ENCODE peak calls at places on chromosomes 13 and 19, in six cellular contexts. One of them, this sample, is unnamed.

GRCh38 chr13:20713751-20714150 is 10.3 kb downstream of the IL17D start:
- DNase-seq in psoas muscle: peak; percentile 75
- DNase-seq in CD8-positive, alpha-beta T cell: no peak
- DNase-seq in aorta: peak; percentile 76
- DNase-seq in lower lobe of right lung: no peak
- DNase-seq in brain microvascular endothelial cell: peak; percentile 72
- DNase-seq in this sample: no peak

GRCh38 chr19:46776927-46777911 is 11.2 kb downstream of the SLC1A5 start:
- DNase-seq in psoas muscle: no peak
- DNase-seq in CD8-positive, alpha-beta T cell: no peak
- DNase-seq in aorta: no peak
- DNase-seq in lower lobe of right lung: no peak
- DNase-seq in brain microvascular endothelial cell: no peak
- DNase-seq in this sample: no peak

GRCh38 chr19:6086081-6086858 is 24.0 kb downstream of the RFX2 start:
- DNase-seq in psoas muscle: no peak
- DNase-seq in CD8-positive, alpha-beta T cell: no peak
- DNase-seq in aorta: no peak
- DNase-seq in lower lobe of right lung: no peak
- DNase-seq in brain microvascular endothelial cell: no peak
- DNase-seq in this sample: no peak

GRCh38 chr13:36310417-36311108 is 12.9 kb upstream of the CCDC169 start:
- DNase-seq in psoas muscle: no peak
- DNase-seq in CD8-positive, alpha-beta T cell: no peak
- DNase-seq in aorta: no peak
- DNase-seq in lower lobe of right lung: no peak
- DNase-seq in brain microvascular endothelial cell: peak; percentile 8
- DNase-seq in this sample: no peak

GRCh38 chr13:35621989-35622388 is 145.5 kb upstream of the MAB21L1 start:
- DNase-seq in psoas muscle: no peak
- DNase-seq in CD8-positive, alpha-beta T cell: no peak
- DNase-seq in aorta: no peak
- DNase-seq in lower lobe of right lung: no peak
- DNase-seq in brain microvascular endothelial cell: no peak
- DNase-seq in this sample: no peak

GRCh38 chr13:60837806-60838205 is 440.8 kb downstream of the TDRD3 start:
- DNase-seq in psoas muscle: no peak
- DNase-seq in CD8-positive, alpha-beta T cell: no peak
- DNase-seq in aorta: no peak
- DNase-seq in lower lobe of right lung: no peak
- DNase-seq in brain microvascular endothelial cell: no peak
- DNase-seq in this sample: no peak

GRCh38 chr13:108155185-108156106 is 59.9 kb downstream of the LIG4 start:
- DNase-seq in psoas muscle: no peak
- DNase-seq in CD8-positive, alpha-beta T cell: peak; percentile 35
- DNase-seq in aorta: peak; percentile 46
- DNase-seq in lower lobe of right lung: peak; percentile 57
- DNase-seq in brain microvascular endothelial cell: peak; percentile 63
- DNase-seq in this sample: peak; percentile 34

GRCh38 chr13:51999525-51999924 is 11.7 kb downstream of the ATP7B start:
- DNase-seq in psoas muscle: peak; percentile 80
- DNase-seq in CD8-positive, alpha-beta T cell: no peak
- DNase-seq in aorta: peak; percentile 71
- DNase-seq in lower lobe of right lung: peak; percentile 52
- DNase-seq in brain microvascular endothelial cell: no peak
- DNase-seq in this sample: no peak

GRCh38 chr13:114161028-114161556 is 18.0 kb upstream of the CFAP97D2 start:
- DNase-seq in psoas muscle: no peak
- DNase-seq in CD8-positive, alpha-beta T cell: no peak
- DNase-seq in aorta: no peak
- DNase-seq in lower lobe of right lung: no peak
- DNase-seq in brain microvascular endothelial cell: no peak
- DNase-seq in this sample: no peak

GRCh38 chr13:110464547-110465343 is 96.8 kb downstream of the RAB20 start:
- DNase-seq in psoas muscle: peak; percentile 34
- DNase-seq in CD8-positive, alpha-beta T cell: no peak
- DNase-seq in aorta: peak; percentile 61
- DNase-seq in lower lobe of right lung: no peak
- DNase-seq in brain microvascular endothelial cell: no peak
- DNase-seq in this sample: no peak

GRCh38 chr13:26036383-26036782 is 15.4 kb downstream of the SHISA2 start:
- DNase-seq in psoas muscle: no peak
- DNase-seq in CD8-positive, alpha-beta T cell: no peak
- DNase-seq in aorta: no peak
- DNase-seq in lower lobe of right lung: no peak
- DNase-seq in brain microvascular endothelial cell: no peak
- DNase-seq in this sample: no peak

GRCh38 chr19:44891016-44891882 is at the start of gene TOMM40:
- DNase-seq in psoas muscle: peak; percentile 100
- DNase-seq in CD8-positive, alpha-beta T cell: peak; percentile 100
- DNase-seq in aorta: peak; percentile 100
- DNase-seq in lower lobe of right lung: peak; percentile 100
- DNase-seq in brain microvascular endothelial cell: peak; percentile 100
- DNase-seq in this sample: peak; percentile 100

GRCh38 chr13:66716502-66716901 is 513.6 kb downstream of the PCDH9 start:
- DNase-seq in psoas muscle: no peak
- DNase-seq in CD8-positive, alpha-beta T cell: no peak
- DNase-seq in aorta: no peak
- DNase-seq in lower lobe of right lung: no peak
- DNase-seq in brain microvascular endothelial cell: no peak
- DNase-seq in this sample: no peak
- H3K27ac ChIP-seq in psoas muscle: no peak overlapping the region
- H3K27ac ChIP-seq in CD8-positive, alpha-beta T cell: no peak overlapping the region
- H3K27ac ChIP-seq in aorta: no peak overlapping the region
- H3K27ac ChIP-seq in lower lobe of right lung: no peak overlapping the region
- H3K27ac ChIP-seq in brain microvascular endothelial cell: no peak overlapping the region
- H3K27ac ChIP-seq in this sample: no peak overlapping the region

GRCh38 chr19:35407619-35408018 is 36.8 kb downstream of the GPR42 start:
- DNase-seq in psoas muscle: no peak
- DNase-seq in CD8-positive, alpha-beta T cell: no peak
- DNase-seq in aorta: no peak
- DNase-seq in lower lobe of right lung: no peak
- DNase-seq in brain microvascular endothelial cell: no peak
- DNase-seq in this sample: no peak

GRCh38 chr19:35404879-35405622 is 34.2 kb downstream of the GPR42 start:
- DNase-seq in psoas muscle: peak; percentile 61
- DNase-seq in CD8-positive, alpha-beta T cell: no peak
- DNase-seq in aorta: no peak
- DNase-seq in lower lobe of right lung: no peak
- DNase-seq in brain microvascular endothelial cell: peak; percentile 81
- DNase-seq in this sample: no peak

GRCh38 chr19:35409191-35409590 is 38.3 kb downstream of the GPR42 start:
- DNase-seq in psoas muscle: no peak
- DNase-seq in CD8-positive, alpha-beta T cell: no peak
- DNase-seq in aorta: no peak
- DNase-seq in lower lobe of right lung: no peak
- DNase-seq in brain microvascular endothelial cell: no peak
- DNase-seq in this sample: no peak

GRCh38 chr19:35410487-35410886 is 37.6 kb upstream of the FFAR2 start:
- DNase-seq in psoas muscle: no peak
- DNase-seq in CD8-positive, alpha-beta T cell: no peak
- DNase-seq in aorta: no peak
- DNase-seq in lower lobe of right lung: no peak
- DNase-seq in brain microvascular endothelial cell: no peak
- DNase-seq in this sample: no peak

DNA sequence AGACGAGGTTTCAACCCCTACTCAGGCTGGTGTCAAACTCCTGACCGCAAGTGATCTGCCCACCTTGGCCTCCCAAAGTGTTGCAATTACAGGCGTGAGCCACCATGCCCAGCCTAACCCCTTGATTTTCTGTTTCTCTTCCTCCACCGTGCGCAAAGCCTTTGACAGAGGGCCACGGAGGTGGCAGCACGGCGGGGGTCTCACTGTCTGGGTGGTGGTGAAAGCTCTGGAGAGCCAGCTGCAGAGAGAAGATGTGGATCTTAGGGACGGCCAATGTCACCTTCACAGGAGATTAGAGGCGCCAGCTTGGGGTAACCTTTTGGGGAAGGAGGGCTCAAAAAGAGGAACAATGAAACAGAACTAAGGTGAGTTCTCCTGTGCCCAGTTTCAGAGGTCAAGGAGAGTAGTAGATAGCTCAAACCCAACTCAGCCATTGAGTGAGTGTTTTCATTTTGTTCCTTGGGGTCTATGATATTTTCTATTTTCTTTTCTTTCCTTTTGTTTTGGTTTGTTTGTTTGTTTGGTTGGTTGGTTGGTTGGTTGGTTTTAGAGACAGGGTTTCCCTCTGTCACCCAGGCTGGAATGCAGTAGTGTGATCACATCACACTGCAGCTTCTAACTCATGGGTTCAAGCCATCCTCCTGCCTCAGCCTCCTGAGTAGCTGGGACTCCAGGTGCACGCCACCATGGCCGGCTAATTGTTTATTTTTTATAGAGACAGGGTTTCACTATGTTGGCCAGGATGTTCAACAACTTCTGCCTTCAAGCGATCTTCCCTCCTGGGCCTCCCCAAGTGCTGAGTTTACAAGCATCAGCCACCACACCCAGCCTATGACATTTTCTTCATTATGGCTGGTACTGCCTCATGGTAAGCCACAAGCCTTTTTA is 37.7 kb downstream of the GPR42 start:
- DNase-seq in psoas muscle: no peak
- DNase-seq in CD8-positive, alpha-beta T cell: no peak
- DNase-seq in aorta: no peak
- DNase-seq in lower lobe of right lung: no peak
- DNase-seq in brain microvascular endothelial cell: no peak
- DNase-seq in this sample: no peak
- H3K4me3 ChIP-seq in psoas muscle: no peak overlapping the region
- H3K4me3 ChIP-seq in CD8-positive, alpha-beta T cell: no peak overlapping the region
- H3K4me3 ChIP-seq in aorta: no peak overlapping the region
- H3K4me3 ChIP-seq in lower lobe of right lung: no peak overlapping the region
- H3K4me3 ChIP-seq in brain microvascular endothelial cell: no peak overlapping the region
- H3K4me3 ChIP-seq in this sample: no peak overlapping the region

GRCh38 chr19:10643968-10644290 is 10.2 kb upstream of the ILF3 start:
- DNase-seq in psoas muscle: no peak
- DNase-seq in CD8-positive, alpha-beta T cell: no peak
- DNase-seq in aorta: no peak
- DNase-seq in lower lobe of right lung: no peak
- DNase-seq in brain microvascular endothelial cell: no peak
- DNase-seq in this sample: no peak
- H3K27ac ChIP-seq in psoas muscle: peak overlapping the region; percentile 46
- H3K27ac ChIP-seq in CD8-positive, alpha-beta T cell: no peak overlapping the region
- H3K27ac ChIP-seq in aorta: no peak overlapping the region
- H3K27ac ChIP-seq in lower lobe of right lung: peak overlapping the region; percentile 41
- H3K27ac ChIP-seq in brain microvascular endothelial cell: no peak overlapping the region
- H3K27ac ChIP-seq in this sample: no peak overlapping the region

DNA sequence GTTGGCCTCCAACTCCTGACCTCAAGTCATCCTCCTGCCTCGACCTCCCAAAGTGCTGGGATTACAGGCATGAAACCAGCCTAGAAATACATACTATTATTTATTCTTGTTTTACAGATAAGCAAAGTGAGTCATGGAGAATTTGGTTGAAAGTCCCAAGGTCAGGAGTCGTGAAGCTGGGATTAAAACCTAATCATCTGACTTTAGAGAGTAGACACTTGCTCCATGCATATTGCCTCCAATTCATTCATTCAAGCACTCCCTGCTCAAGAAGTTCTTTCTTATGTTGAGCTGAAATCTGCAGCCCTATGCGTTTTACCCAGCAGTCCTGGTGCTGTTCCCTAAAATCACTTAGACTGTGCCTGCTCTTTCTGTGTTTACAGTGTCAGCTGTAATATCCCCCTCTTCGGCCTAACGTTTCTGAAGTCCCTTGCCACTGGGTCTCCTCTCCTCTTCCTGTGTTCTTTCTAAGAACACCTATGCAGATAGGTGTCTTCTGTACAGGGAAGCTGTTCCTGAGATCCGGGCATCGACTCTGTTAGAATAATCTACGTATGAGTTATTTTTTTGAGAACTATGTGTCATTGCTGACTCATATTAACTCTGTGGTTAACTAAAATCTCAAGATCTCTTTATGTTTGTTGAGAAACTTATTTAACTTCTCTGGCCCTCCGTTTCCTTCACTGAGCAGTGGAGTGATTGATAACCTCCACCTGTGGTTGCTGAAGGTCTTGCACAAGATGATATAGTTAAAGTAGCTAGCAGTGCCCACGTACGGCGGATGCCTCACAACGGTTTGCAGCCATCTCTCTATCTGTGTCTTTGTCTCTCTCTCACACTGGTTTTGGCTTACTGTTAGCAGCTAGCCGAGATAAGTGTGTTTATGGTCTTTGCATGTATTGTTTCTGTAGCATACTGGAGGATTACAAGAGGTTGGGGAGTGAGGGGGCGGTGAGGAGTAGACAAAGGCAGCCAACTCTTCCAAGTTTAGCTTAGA is 4.6 kb downstream of the ALOX5AP start:
- DNase-seq in psoas muscle: no peak
- DNase-seq in CD8-positive, alpha-beta T cell: peak; percentile 34
- DNase-seq in aorta: no peak
- DNase-seq in lower lobe of right lung: no peak
- DNase-seq in brain microvascular endothelial cell: peak; percentile 83
- DNase-seq in this sample: peak; percentile 29
- H3K4me3 ChIP-seq in psoas muscle: peak overlapping the region; percentile 6
- H3K4me3 ChIP-seq in CD8-positive, alpha-beta T cell: peak overlapping the region; percentile 25
- H3K4me3 ChIP-seq in aorta: no peak overlapping the region
- H3K4me3 ChIP-seq in lower lobe of right lung: peak overlapping the region; percentile 33
- H3K4me3 ChIP-seq in brain microvascular endothelial cell: no peak overlapping the region
- H3K4me3 ChIP-seq in this sample: peak overlapping the region; percentile 65

DNA sequence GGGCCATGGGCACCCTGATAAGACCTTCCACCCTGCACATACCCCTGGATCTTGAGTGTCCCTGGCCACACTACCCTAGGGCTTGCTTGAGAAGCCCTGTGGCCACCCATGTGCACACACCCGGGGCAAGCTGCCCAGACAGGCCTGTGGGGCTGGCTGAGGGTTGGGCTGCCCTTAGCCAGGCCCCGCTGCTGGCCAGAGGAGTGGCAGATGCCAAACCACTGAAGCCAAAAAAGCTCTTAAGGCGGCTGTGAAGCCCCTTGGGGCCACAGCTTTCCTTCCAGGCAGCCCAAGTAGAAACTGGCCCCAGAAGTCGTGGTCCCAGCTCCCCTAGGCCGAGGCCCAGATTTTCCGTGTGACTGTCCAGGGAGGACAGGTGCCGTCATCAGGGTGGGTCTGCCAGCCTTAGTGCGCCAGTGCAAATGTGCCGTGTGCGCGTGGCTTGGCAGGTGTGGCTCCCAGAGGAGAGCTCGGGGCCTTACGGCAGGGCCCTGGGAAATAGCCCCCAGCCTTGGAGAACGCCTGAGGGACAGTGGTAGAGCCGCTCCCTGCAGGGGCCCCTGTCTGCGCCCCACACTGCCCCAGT is 14.8 kb downstream of the CEBPG start:
- DNase-seq in psoas muscle: peak; percentile 83
- DNase-seq in CD8-positive, alpha-beta T cell: no peak
- DNase-seq in aorta: peak; percentile 65
- DNase-seq in lower lobe of right lung: no peak
- DNase-seq in brain microvascular endothelial cell: no peak
- DNase-seq in this sample: no peak
- H3K27ac ChIP-seq in psoas muscle: peak overlapping the region; percentile 83
- H3K27ac ChIP-seq in CD8-positive, alpha-beta T cell: no peak overlapping the region
- H3K27ac ChIP-seq in aorta: no peak overlapping the region
- H3K27ac ChIP-seq in lower lobe of right lung: peak overlapping the region; percentile 69
- H3K27ac ChIP-seq in brain microvascular endothelial cell: no peak overlapping the region
- H3K27ac ChIP-seq in this sample: no peak overlapping the region

GRCh38 chr19:55383279-55383788 is 758 bp downstream of the TMEM238 start:
- DNase-seq in psoas muscle: no peak
- DNase-seq in CD8-positive, alpha-beta T cell: no peak
- DNase-seq in aorta: no peak
- DNase-seq in lower lobe of right lung: no peak
- DNase-seq in brain microvascular endothelial cell: no peak
- DNase-seq in this sample: no peak
- H3K4me3 ChIP-seq in psoas muscle: peak overlapping the region; percentile 81
- H3K4me3 ChIP-seq in CD8-positive, alpha-beta T cell: peak overlapping the region; percentile 42
- H3K4me3 ChIP-seq in aorta: peak overlapping the region; percentile 43
- H3K4me3 ChIP-seq in lower lobe of right lung: peak overlapping the region; percentile 97
- H3K4me3 ChIP-seq in brain microvascular endothelial cell: peak overlapping the region; percentile 28
- H3K4me3 ChIP-seq in this sample: peak overlapping the region; percentile 54